ENCODE peak calls at places on chromosome 16, in eight cellular contexts. One of them, this sample, is unnamed.
A peak's percentile ranks its signal among the peaks of the same experiment; 100 is the strongest.

GRCh38 chr16:3503513-3503912 is 2.7 kb downstream of the CLUAP1 start:
- DNase-seq in GM10248: no peak
- DNase-seq in body of pancreas: no peak
- DNase-seq in mesothelial cell of epicardium: no peak
- DNase-seq in osteocyte: no peak
- DNase-seq in A549: no peak
- DNase-seq in IMR-90: no peak
- DNase-seq in progenitor cell of endocrine pancreas: no peak
- DNase-seq in this sample: no peak

GRCh38 chr16:3739636-3740035 is 22.3 kb upstream of the TRAP1 start:
- DNase-seq in progenitor cell of endocrine pancreas: no peak
- DNase-seq in IMR-90: no peak
- DNase-seq in mesothelial cell of epicardium: no peak
- DNase-seq in GM10248: no peak
- DNase-seq in osteocyte: no peak
- DNase-seq in body of pancreas: no peak
- DNase-seq in A549: no peak
- DNase-seq in this sample: no peak

GRCh38 chr16:54987081-54987480 is 56.4 kb downstream of the IRX5 start:
- DNase-seq in GM10248: no peak
- DNase-seq in IMR-90: no peak
- DNase-seq in A549: no peak
- DNase-seq in mesothelial cell of epicardium: no peak
- DNase-seq in body of pancreas: no peak
- DNase-seq in osteocyte: no peak
- DNase-seq in progenitor cell of endocrine pancreas: no peak
- DNase-seq in this sample: no peak

GRCh38 chr16:66485361-66485760 is 58.3 kb downstream of the BEAN1 start:
- DNase-seq in GM10248: no peak
- DNase-seq in IMR-90: no peak
- DNase-seq in mesothelial cell of epicardium: peak; percentile 36
- DNase-seq in A549: no peak
- DNase-seq in progenitor cell of endocrine pancreas: no peak
- DNase-seq in body of pancreas: no peak
- DNase-seq in osteocyte: no peak
- DNase-seq in this sample: no peak

GRCh38 chr16:55955845-55956244 is 80.7 kb upstream of the CES5A start:
- DNase-seq in mesothelial cell of epicardium: no peak
- DNase-seq in IMR-90: no peak
- DNase-seq in progenitor cell of endocrine pancreas: no peak
- DNase-seq in body of pancreas: peak; percentile 18
- DNase-seq in A549: no peak
- DNase-seq in GM10248: no peak
- DNase-seq in osteocyte: peak; percentile 56
- DNase-seq in this sample: peak; percentile 73

GRCh38 chr16:10782628-10783027 is 36.0 kb downstream of the TVP23A start:
- DNase-seq in mesothelial cell of epicardium: no peak
- DNase-seq in osteocyte: no peak
- DNase-seq in IMR-90: no peak
- DNase-seq in progenitor cell of endocrine pancreas: no peak
- DNase-seq in body of pancreas: no peak
- DNase-seq in A549: no peak
- DNase-seq in GM10248: no peak
- DNase-seq in this sample: no peak

GRCh38 chr16:29898786-29899515 is 399 bp downstream of the SEZ6L2 start:
- DNase-seq in GM10248: no peak
- DNase-seq in A549: no peak
- DNase-seq in mesothelial cell of epicardium: peak; percentile 50
- DNase-seq in osteocyte: no peak
- DNase-seq in body of pancreas: no peak
- DNase-seq in IMR-90: no peak
- DNase-seq in progenitor cell of endocrine pancreas: no peak
- DNase-seq in this sample: no peak

GRCh38 chr16:21218135-21218534 is 6.8 kb upstream of the ZP2 start:
- DNase-seq in osteocyte: peak; percentile 27
- DNase-seq in GM10248: no peak
- DNase-seq in mesothelial cell of epicardium: no peak
- DNase-seq in body of pancreas: no peak
- DNase-seq in A549: no peak
- DNase-seq in IMR-90: no peak
- DNase-seq in progenitor cell of endocrine pancreas: no peak
- DNase-seq in this sample: no peak

GRCh38 chr16:66427451-66427860 is 361 bp downstream of the BEAN1 start:
- DNase-seq in A549: no peak
- DNase-seq in progenitor cell of endocrine pancreas: no peak
- DNase-seq in mesothelial cell of epicardium: no peak
- DNase-seq in osteocyte: no peak
- DNase-seq in IMR-90: no peak
- DNase-seq in GM10248: no peak
- DNase-seq in body of pancreas: no peak
- DNase-seq in this sample: no peak

DNA sequence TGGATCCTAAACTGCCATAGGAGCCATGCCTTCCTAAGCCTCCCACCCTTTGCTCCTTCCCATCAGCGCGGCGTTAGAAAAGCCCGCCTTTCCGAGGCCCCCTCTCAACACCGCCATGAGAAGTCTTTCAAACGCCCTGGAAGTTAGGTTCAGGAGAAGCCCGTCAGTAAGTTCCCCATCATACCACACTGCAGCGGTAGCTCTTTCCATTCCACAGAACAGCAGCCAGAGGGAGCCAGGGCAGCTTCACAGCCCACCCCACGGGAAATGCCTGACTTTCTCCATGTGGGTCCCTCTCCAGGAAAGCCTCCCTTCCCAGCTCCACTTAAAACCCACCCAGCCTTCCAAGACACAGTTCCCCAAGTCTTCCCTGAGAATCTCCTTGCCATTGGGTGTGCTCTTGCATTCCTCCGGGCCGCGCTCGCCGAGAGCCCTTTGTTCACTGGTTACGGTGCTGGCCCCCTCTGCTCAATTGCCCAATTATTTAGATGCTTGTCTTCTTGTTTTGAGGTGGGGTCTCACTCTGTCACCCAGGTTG is 28.7 kb downstream of the KIAA0513 start:
- DNase-seq in GM10248: no peak
- DNase-seq in body of pancreas: no peak
- DNase-seq in progenitor cell of endocrine pancreas: no peak
- DNase-seq in mesothelial cell of epicardium: no peak
- DNase-seq in A549: no peak
- DNase-seq in osteocyte: no peak
- DNase-seq in IMR-90: peak; percentile 36
- DNase-seq in this sample: no peak
- TF ChIP-seq CTCF in GM10248: peak; percentile 40
- TF ChIP-seq CTCF in body of pancreas: no peak
- TF ChIP-seq CTCF in progenitor cell of endocrine pancreas: no peak
- TF ChIP-seq CTCF in mesothelial cell of epicardium: no peak
- TF ChIP-seq CTCF in A549: no peak
- TF ChIP-seq CTCF in osteocyte: peak; percentile 41
- TF ChIP-seq CTCF in IMR-90: peak; percentile 44
- TF ChIP-seq CTCF in this sample: no peak

DNA sequence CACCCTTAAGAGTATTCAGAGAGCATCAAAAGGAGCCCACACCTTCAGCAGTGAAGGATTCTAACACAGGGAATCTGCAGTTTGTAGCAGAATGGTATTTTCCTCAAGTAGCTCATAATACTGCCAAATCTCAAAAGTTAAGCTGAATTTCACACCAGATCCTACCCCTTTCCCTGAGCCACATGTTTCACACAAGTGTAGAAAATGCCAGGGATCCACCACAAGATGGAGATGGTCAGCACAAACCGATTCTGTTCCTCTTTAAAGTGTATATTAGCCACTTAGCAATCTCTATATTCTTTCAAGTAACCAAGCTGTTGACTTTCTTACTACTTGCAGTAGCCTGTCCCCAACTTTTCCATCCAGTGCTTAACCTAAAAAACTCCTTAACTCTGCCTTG is 13.2 kb downstream of the GINS2 start:
- DNase-seq in A549: peak; percentile 45
- DNase-seq in progenitor cell of endocrine pancreas: no peak
- DNase-seq in IMR-90: peak; percentile 56
- DNase-seq in GM10248: no peak
- DNase-seq in body of pancreas: no peak
- DNase-seq in osteocyte: no peak
- DNase-seq in mesothelial cell of epicardium: no peak
- DNase-seq in this sample: no peak
- TF ChIP-seq CTCF in A549: peak; percentile 53
- TF ChIP-seq CTCF in progenitor cell of endocrine pancreas: peak; percentile 51
- TF ChIP-seq CTCF in IMR-90: peak; percentile 57
- TF ChIP-seq CTCF in GM10248: peak; percentile 37
- TF ChIP-seq CTCF in body of pancreas: peak; percentile 34
- TF ChIP-seq CTCF in osteocyte: peak; percentile 54
- TF ChIP-seq CTCF in mesothelial cell of epicardium: no peak
- TF ChIP-seq CTCF in this sample: peak; percentile 15

GRCh38 chr16:27892879-27893278 is 170.6 kb downstream of the GSG1L start:
- DNase-seq in A549: peak; percentile 11
- DNase-seq in body of pancreas: no peak
- DNase-seq in mesothelial cell of epicardium: no peak
- DNase-seq in IMR-90: no peak
- DNase-seq in GM10248: no peak
- DNase-seq in osteocyte: no peak
- DNase-seq in progenitor cell of endocrine pancreas: no peak
- DNase-seq in this sample: no peak
- TF ChIP-seq CTCF in A549: no peak
- TF ChIP-seq CTCF in body of pancreas: no peak
- TF ChIP-seq CTCF in mesothelial cell of epicardium: no peak
- TF ChIP-seq CTCF in IMR-90: no peak
- TF ChIP-seq CTCF in GM10248: no peak
- TF ChIP-seq CTCF in osteocyte: no peak
- TF ChIP-seq CTCF in progenitor cell of endocrine pancreas: peak; percentile 32
- TF ChIP-seq CTCF in this sample: no peak

GRCh38 chr16:2246301-2246885 is 5.0 kb downstream of the ECI1 start:
- DNase-seq in A549: no peak
- DNase-seq in mesothelial cell of epicardium: no peak
- DNase-seq in body of pancreas: no peak
- DNase-seq in IMR-90: no peak
- DNase-seq in progenitor cell of endocrine pancreas: no peak
- DNase-seq in GM10248: no peak
- DNase-seq in osteocyte: no peak
- DNase-seq in this sample: no peak

GRCh38 chr16:2252806-2253148 is 1.4 kb upstream of the ECI1 start:
- DNase-seq in A549: no peak
- DNase-seq in mesothelial cell of epicardium: no peak
- DNase-seq in progenitor cell of endocrine pancreas: no peak
- DNase-seq in body of pancreas: no peak
- DNase-seq in osteocyte: no peak
- DNase-seq in IMR-90: no peak
- DNase-seq in GM10248: no peak
- DNase-seq in this sample: no peak

GRCh38 chr16:2253293-2253692 is 1.9 kb upstream of the ECI1 start:
- DNase-seq in body of pancreas: no peak
- DNase-seq in mesothelial cell of epicardium: no peak
- DNase-seq in A549: no peak
- DNase-seq in progenitor cell of endocrine pancreas: no peak
- DNase-seq in osteocyte: no peak
- DNase-seq in GM10248: no peak
- DNase-seq in IMR-90: no peak
- DNase-seq in this sample: no peak

GRCh38 chr16:2250652-2251280 is 621 bp downstream of the ECI1 start:
- DNase-seq in mesothelial cell of epicardium: no peak
- DNase-seq in A549: peak; percentile 67
- DNase-seq in IMR-90: no peak
- DNase-seq in body of pancreas: peak; percentile 61
- DNase-seq in progenitor cell of endocrine pancreas: no peak
- DNase-seq in osteocyte: no peak
- DNase-seq in GM10248: no peak
- DNase-seq in this sample: peak; percentile 44

GRCh38 chr16:2251281-2252111 is at the start of gene ECI1:
- DNase-seq in progenitor cell of endocrine pancreas: peak; percentile 89
- DNase-seq in GM10248: peak; percentile 100
- DNase-seq in mesothelial cell of epicardium: peak; percentile 88
- DNase-seq in body of pancreas: peak; percentile 97
- DNase-seq in osteocyte: peak; percentile 97
- DNase-seq in IMR-90: peak; percentile 92
- DNase-seq in A549: peak; percentile 96
- DNase-seq in this sample: peak; percentile 96
- TF ChIP-seq CTCF in progenitor cell of endocrine pancreas: peak; percentile 63
- TF ChIP-seq CTCF in GM10248: peak; percentile 64
- TF ChIP-seq CTCF in mesothelial cell of epicardium: peak; percentile 32
- TF ChIP-seq CTCF in body of pancreas: peak; percentile 97
- TF ChIP-seq CTCF in osteocyte: peak; percentile 79
- TF ChIP-seq CTCF in IMR-90: peak; percentile 74
- TF ChIP-seq CTCF in A549: peak; percentile 56
- TF ChIP-seq CTCF in this sample: peak; percentile 88